ENCODE peak calls at places on chromosomes 16 and 17, in four cellular contexts. L is gastrocnemius medialis, X is H1, B is ascending aorta. K is an unnamed sample.

GRCh38 chr17:5241861-5242671 is 7.4 kb upstream of the SCIMP start:
- DNase-seq in L (peak), X (no peak), B (no peak), K (no peak)

GRCh38 chr16:28304214-28304613 is 11.9 kb downstream of the SBK1 start:
- DNase-seq in L (no peak), X (no peak), B (no peak), K (no peak)

GRCh38 chr17:47720754-47721533 is 12.1 kb upstream of the TBX21 start:
- DNase-seq in L (no peak), X (no peak), B (no peak), K (no peak)

GRCh38 chr17:48002920-48003685 is 32.2 kb downstream of the CDK5RAP3 start:
- DNase-seq in L (no peak), X (no peak), B (no peak), K (no peak)

GRCh38 chr17:6455321-6455705 is 11.1 kb downstream of the PIMREG start:
- DNase-seq in L (no peak), X (no peak), B (no peak), K (no peak)

GRCh38 chr17:80979547-80980378 is 11.9 kb upstream of the CHMP6 start:
- DNase-seq in L (no peak), X (no peak), B (no peak), K (no peak)

GRCh38 chr17:81396278-81396721 is 1.0 kb downstream of the BAHCC1 start:
- DNase-seq in L (no peak), X (no peak), B (no peak), K (no peak)

GRCh38 chr16:1781758-1782407 is 488 bp downstream of the SPSB3 start:
- DNase-seq in L (no peak), X (no peak), B (no peak), K (no peak)

GRCh38 chr17:63826468-63827001 is 696 bp upstream of the PSMC5 start:
- DNase-seq in L (no peak), X (no peak), B (peak), K (no peak)

GRCh38 chr17:82913304-82914043 is 73.7 kb upstream of the ZNF750 start:
- DNase-seq in L (peak), X (no peak), B (no peak), K (no peak)

GRCh38 chr17:4747847-4748246 is 8.1 kb upstream of the CXCL16 start:
- DNase-seq in L (no peak), X (no peak), B (no peak), K (no peak)

GRCh38 chr17:81429813-81430510 is 34.7 kb downstream of the BAHCC1 start:
- DNase-seq in L (no peak), X (no peak), B (no peak), K (no peak)

GRCh38 chr17:44222112-44222869 is 2.8 kb upstream of the UBTF start:
- DNase-seq in L (peak), X (no peak), B (peak), K (peak)

GRCh38 chr16:19375561-19376158 is 42.0 kb upstream of the TMC5 start:
- DNase-seq in L (no peak), X (peak), B (no peak), K (no peak)

GRCh38 chr17:61809816-61810392 is 53.4 kb downstream of the BRIP1 start:
- DNase-seq in L (no peak), X (no peak), B (no peak), K (no peak)

GRCh38 chr17:62804822-62805221 is 3.3 kb downstream of the MARCHF10 start:
- DNase-seq in L (no peak), X (no peak), B (no peak), K (no peak)

GRCh38 chr17:81582341-81582740 is 30.2 kb upstream of the FAAP100 start:
- DNase-seq in L (no peak), X (no peak), B (no peak), K (no peak)

GRCh38 chr16:28897826-28898225 is 19.5 kb downstream of the ATP2A1 start:
- DNase-seq in L (no peak), X (no peak), B (no peak), K (no peak)

GRCh38 chr16:14240964-14241363 is 169.8 kb downstream of the MRTFB start:
- DNase-seq in L (no peak), X (no peak), B (no peak), K (no peak)

GRCh38 chr17:8939496-8940334 is 25.8 kb downstream of the PIK3R5 start:
- DNase-seq in L (no peak), X (no peak), B (no peak), K (no peak)

GRCh38 chr16:3188925-3189825 is 1.2 kb downstream of the OR1F1 start:
- DNase-seq in L (no peak), X (no peak), B (no peak), K (no peak)

GRCh38 chr17:50953831-50954601 is 87.9 kb upstream of the TOB1 start:
- DNase-seq in L (peak), X (no peak), B (peak), K (no peak)

GRCh38 chr17:67751101-67752074 is 33.7 kb downstream of the NOL11 start:
- DNase-seq in L (no peak), X (no peak), B (no peak), K (no peak)

GRCh38 chr17:31811021-31811565 is 48.0 kb downstream of the COPRS start:
- DNase-seq in L (no peak), X (no peak), B (no peak), K (no peak)

GRCh38 chr17:42675348-42675983 is 1.3 kb downstream of the PLEKHH3 start:
- DNase-seq in L (peak), X (no peak), B (peak), K (no peak)

GRCh38 chr16:15674571-15674970 is 24.5 kb downstream of the NDE1 start:
- DNase-seq in L (no peak), X (no peak), B (no peak), K (no peak)

GRCh38 chr17:19769946-19770652 is 22.0 kb upstream of the ALDH3A1 start:
- DNase-seq in L (no peak), X (no peak), B (no peak), K (peak)

GRCh38 chr16:13036600-13036999 is 135.2 kb downstream of the SHISA9 start:
- DNase-seq in L (no peak), X (no peak), B (no peak), K (no peak)

GRCh38 chr16:57497121-57497520 is 10.8 kb upstream of the DOK4 start:
- DNase-seq in L (no peak), X (no peak), B (no peak), K (no peak)

GRCh38 chr17:77837917-77838316 is 120.6 kb upstream of the TNRC6C start:
- DNase-seq in L (peak), X (no peak), B (peak), K (peak)

GRCh38 chr17:32281011-32281451 is 15.4 kb downstream of the RHBDL3 start:
- DNase-seq in L (no peak), X (no peak), B (no peak), K (no peak)

GRCh38 chr16:27721548-27722265 is 171.8 kb downstream of the KATNIP start:
- DNase-seq in L (peak), X (no peak), B (peak), K (peak)

GRCh38 chr17:6162892-6163291 is 92.7 kb downstream of the WSCD1 start:
- DNase-seq in L (no peak), X (no peak), B (no peak), K (no peak)

GRCh38 chr17:63497708-63498483 is 21.0 kb downstream of the ACE start:
- DNase-seq in L (no peak), X (no peak), B (no peak), K (no peak)

GRCh38 chr17:3978421-3979275 is 14.4 kb upstream of the ATP2A3 start:
- DNase-seq in L (no peak), X (no peak), B (no peak), K (no peak)

GRCh38 chr16:84607694-84608093 is 10.2 kb downstream of the COTL1 start:
- DNase-seq in L (peak), X (no peak), B (no peak), K (no peak)

GRCh38 chr16:62213763-62214162 is 177.5 kb upstream of the CDH8 start:
- DNase-seq in L (no peak), X (peak), B (no peak), K (no peak)
- TF ChIP-seq CTCF in L (no peak), X (peak), B (no peak), K (no peak)

DNA sequence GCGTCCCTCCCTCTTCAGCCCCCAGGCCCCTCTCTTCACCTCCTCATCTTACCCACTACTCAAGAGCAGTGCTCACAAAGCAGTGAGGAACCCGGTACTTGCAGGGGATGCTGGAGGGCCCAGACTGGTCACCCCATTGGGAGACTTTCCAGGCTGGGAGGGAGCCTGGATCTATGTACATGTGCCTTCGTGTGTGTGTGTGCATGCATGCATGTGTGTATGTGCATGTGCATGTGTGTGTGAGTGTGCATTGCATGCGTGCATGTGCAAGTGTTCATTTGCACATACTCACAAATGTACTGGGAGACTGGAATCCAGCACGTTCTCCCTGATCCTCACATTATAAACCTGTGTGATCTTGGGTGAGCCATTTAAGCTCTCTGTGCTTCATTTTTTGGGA is 696.0 kb upstream of the EEF2KMT start:
- DNase-seq in L (no peak), X (no peak), B (no peak), K (no peak)
- H3K4me3 ChIP-seq in L (no peak), X (no peak), B (no peak), K (no peak)

GRCh38 chr17:40371261-40371929 is 6.9 kb upstream of the GJD3 start:
- DNase-seq in L (no peak), X (no peak), B (no peak), K (no peak)
- TF ChIP-seq CTCF in L (no peak), X (no peak), B (no peak), K (no peak)

DNA sequence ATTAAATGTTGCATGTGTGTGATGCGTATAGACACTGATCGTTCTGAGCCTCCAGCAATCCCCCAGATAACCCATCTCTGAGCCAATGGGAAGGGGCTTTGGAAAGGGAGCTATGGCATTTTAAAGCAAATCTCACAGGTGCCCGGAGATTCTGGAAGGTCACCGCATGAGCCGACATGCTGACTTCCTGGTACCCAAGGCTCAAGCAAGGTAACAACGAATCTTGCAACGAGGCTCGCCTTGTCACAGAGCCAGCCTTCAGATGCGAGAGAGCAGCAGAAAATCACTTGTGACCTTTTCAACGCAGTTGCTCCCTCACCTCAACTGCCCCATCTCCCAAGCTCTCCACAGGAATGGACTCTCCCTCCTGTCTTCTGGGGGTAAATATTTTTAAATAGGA is 154.8 kb upstream of the CDH5 start:
- DNase-seq in L (no peak), X (no peak), B (no peak), K (no peak)
- H3K4me3 ChIP-seq in L (no peak), X (no peak), B (no peak), K (no peak)

GRCh38 chr17:28737316-28737715 is 6.5 kb upstream of the TRAF4 start:
- DNase-seq in L (no peak), X (no peak), B (no peak), K (no peak)
- TF ChIP-seq CTCF in L (no peak), X (no peak), B (no peak), K (no peak)